ENCODE peak calls at places on chromosome 11, in five cellular contexts. One of them, this sample, is unnamed.

GRCh38 chr11:116825854-116826750 is 3.0 kb upstream of the APOA4 start:
- DNase-seq in GM12878: no peak
- DNase-seq in MM.1S: no peak
- DNase-seq in PC-9: no peak
- DNase-seq in IMR-90: no peak
- DNase-seq in this sample: no peak

GRCh38 chr11:124586247-124586860 is 16.6 kb downstream of the OR8A1 start:
- DNase-seq in GM12878: no peak
- DNase-seq in MM.1S: peak; percentile 53
- DNase-seq in PC-9: no peak
- DNase-seq in IMR-90: peak; percentile 66
- DNase-seq in this sample: peak; percentile 64

GRCh38 chr11:130815074-130815802 is 101.0 kb downstream of the SNX19 start:
- DNase-seq in GM12878: no peak
- DNase-seq in MM.1S: no peak
- DNase-seq in PC-9: no peak
- DNase-seq in IMR-90: no peak
- DNase-seq in this sample: no peak

GRCh38 chr11:15615412-15616096 is 500.8 kb downstream of the INSC start:
- DNase-seq in GM12878: no peak
- DNase-seq in MM.1S: no peak
- DNase-seq in PC-9: no peak
- DNase-seq in IMR-90: no peak
- DNase-seq in this sample: no peak

GRCh38 chr11:70335511-70335910 is 62.8 kb upstream of the CTTN start:
- DNase-seq in GM12878: no peak
- DNase-seq in MM.1S: no peak
- DNase-seq in PC-9: no peak
- DNase-seq in IMR-90: no peak
- DNase-seq in this sample: no peak

GRCh38 chr11:122486793-122487495 is 168.6 kb upstream of the UBASH3B start:
- DNase-seq in GM12878: no peak
- DNase-seq in MM.1S: no peak
- DNase-seq in PC-9: no peak
- DNase-seq in IMR-90: peak; percentile 5
- DNase-seq in this sample: peak; percentile 38

GRCh38 chr11:132973686-132974085 is 558.6 kb downstream of the OPCML start:
- DNase-seq in GM12878: no peak
- DNase-seq in MM.1S: no peak
- DNase-seq in PC-9: no peak
- DNase-seq in IMR-90: no peak
- DNase-seq in this sample: no peak

GRCh38 chr11:37142591-37142990 is 544.6 kb upstream of the RAG2 start:
- DNase-seq in GM12878: no peak
- DNase-seq in MM.1S: no peak
- DNase-seq in PC-9: no peak
- DNase-seq in IMR-90: no peak
- DNase-seq in this sample: no peak

GRCh38 chr11:1568451-1568911 is 3.6 kb downstream of the DUSP8 start:
- DNase-seq in GM12878: no peak
- DNase-seq in MM.1S: no peak
- DNase-seq in PC-9: no peak
- DNase-seq in IMR-90: no peak
- DNase-seq in this sample: peak; percentile 77

DNA sequence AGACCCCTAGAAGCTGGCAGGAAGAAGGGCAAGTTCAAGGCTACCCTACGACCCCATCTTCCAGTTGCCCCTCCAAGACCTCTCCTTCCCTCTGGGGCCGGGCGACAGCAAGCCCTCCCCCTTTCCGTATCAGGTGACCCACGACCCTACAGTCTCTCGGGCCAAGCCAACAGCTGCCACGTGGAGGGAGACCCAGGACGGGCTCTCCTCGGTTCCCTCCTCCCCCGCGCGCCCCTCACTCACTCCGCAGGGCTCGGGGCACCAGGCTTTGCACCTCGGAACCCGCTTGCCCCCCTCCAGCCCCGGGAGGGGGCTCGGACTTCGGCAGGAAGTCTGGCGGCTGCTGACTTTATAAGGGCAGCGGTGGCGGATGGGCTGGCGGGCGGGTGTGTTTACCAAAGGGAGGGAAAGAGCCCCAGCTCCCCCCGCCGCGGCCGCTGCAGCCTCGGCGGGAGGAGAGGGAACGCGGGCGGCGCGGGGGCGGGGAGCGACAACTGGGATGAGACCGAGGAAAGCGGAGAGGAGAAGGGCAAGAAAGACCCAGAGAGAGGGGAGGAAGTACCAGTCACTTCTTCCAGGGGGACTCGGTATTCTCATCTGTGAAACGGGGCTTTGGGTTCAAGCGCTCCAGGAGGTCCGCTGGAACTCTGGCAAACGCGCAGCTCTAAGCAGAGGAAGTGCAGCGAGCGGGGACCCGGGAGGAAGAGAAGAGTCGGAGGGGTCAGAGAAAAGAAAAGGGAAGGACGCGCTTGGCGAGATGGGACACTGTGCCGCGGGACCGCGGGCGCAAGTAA is 767 bp downstream of the SLC43A1 start:
- DNase-seq in GM12878: no peak
- DNase-seq in MM.1S: no peak
- DNase-seq in PC-9: no peak
- DNase-seq in IMR-90: peak; percentile 24
- DNase-seq in this sample: peak; percentile 77
- H3K4me2 ChIP-seq in GM12878: peak overlapping the region; percentile 78
- H3K4me2 ChIP-seq in MM.1S: peak overlapping the region; percentile 95
- H3K4me2 ChIP-seq in PC-9: peak overlapping the region; percentile 81
- H3K4me2 ChIP-seq in IMR-90: peak overlapping the region; percentile 91
- H3K4me2 ChIP-seq in this sample: peak overlapping the region; percentile 91

GRCh38 chr11:12133539-12134238 is 23.3 kb downstream of the MICAL2 start:
- DNase-seq in GM12878: peak; percentile 15
- DNase-seq in MM.1S: peak; percentile 85
- DNase-seq in PC-9: no peak
- DNase-seq in IMR-90: no peak
- DNase-seq in this sample: no peak

GRCh38 chr11:12130180-12130980 is 20.0 kb downstream of the MICAL2 start:
- DNase-seq in GM12878: no peak
- DNase-seq in MM.1S: no peak
- DNase-seq in PC-9: no peak
- DNase-seq in IMR-90: no peak
- DNase-seq in this sample: no peak

GRCh38 chr11:12132790-12133145 is 22.4 kb downstream of the MICAL2 start:
- DNase-seq in GM12878: no peak
- DNase-seq in MM.1S: no peak
- DNase-seq in PC-9: no peak
- DNase-seq in IMR-90: no peak
- DNase-seq in this sample: no peak

GRCh38 chr11:12134239-12134590 is 23.8 kb downstream of the MICAL2 start:
- DNase-seq in GM12878: no peak
- DNase-seq in MM.1S: no peak
- DNase-seq in PC-9: no peak
- DNase-seq in IMR-90: no peak
- DNase-seq in this sample: no peak

DNA sequence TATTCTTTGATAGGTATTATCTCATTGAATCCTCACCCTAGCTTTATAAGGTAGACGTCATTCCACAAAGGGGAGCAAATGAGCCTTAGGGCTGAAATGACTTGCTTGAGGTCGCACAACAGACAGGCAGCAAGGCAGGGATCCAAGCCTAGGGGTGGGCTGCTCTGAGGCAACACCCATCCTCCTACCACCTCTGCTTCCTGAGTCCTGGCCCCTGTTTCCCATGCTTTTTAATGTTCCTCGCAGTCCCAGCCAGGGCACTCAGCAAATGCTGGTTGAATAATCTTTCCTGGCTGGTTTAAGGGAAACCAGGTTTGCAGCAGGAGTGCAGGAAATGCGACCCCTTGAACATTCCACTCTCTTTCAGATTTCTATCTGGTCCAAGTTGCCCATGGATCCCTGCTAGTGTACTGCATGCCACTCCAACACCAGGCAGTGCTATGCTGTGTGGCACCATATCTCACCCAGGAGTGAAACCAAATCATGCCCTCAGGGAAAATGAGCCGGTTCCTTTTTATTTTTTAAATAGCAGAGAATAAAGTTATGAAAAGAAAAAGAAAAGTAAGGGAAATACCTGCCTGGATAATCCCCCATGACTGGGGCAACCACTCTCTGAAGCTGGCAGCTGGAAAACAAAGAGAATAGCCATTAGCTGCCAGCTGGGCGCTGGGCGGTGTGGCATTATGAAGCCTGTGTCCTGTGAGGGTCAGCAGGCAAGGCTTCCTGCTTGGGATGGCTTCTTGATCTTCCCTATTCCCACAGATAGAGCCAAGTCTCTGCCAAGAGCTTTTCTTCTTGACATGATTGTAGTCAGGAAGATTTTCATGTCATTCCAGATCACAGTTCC is 21.8 kb downstream of the MICAL2 start:
- DNase-seq in GM12878: no peak
- DNase-seq in MM.1S: no peak
- DNase-seq in PC-9: no peak
- DNase-seq in IMR-90: no peak
- DNase-seq in this sample: no peak
- H3K27ac ChIP-seq in GM12878: no peak overlapping the region
- H3K27ac ChIP-seq in MM.1S: no peak overlapping the region
- H3K27ac ChIP-seq in PC-9: no peak overlapping the region
- H3K27ac ChIP-seq in IMR-90: no peak overlapping the region
- H3K27ac ChIP-seq in this sample: no peak overlapping the region

DNA sequence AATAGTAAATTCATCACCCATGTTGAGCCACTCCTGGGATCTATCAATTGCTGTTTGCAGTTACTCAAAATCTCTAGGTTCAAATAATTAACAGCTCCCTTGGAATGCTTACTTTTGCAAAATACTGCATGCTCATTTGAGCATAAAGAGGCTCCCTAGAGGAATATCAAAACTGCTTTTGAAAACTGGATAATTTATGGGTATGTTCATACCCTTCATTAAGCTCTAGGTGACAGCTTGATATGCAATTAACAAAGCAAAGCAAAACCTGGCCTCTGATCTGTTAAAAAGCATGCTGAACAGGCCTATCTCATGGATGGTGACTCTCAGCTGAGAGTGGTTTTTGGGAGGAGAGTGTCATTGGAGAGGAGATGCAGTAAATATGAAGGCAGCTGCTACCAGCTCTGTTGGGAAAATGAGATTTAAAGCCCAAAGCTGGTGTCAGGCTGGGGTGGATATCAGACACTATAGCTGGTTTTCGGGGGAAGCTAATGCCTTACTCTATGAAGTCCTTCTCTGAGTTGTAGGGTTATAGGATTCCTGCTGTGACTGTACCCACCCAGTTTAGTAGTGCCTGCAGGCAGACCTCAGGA is 110.9 kb downstream of the RASSF10 start:
- DNase-seq in GM12878: no peak
- DNase-seq in MM.1S: no peak
- DNase-seq in PC-9: no peak
- DNase-seq in IMR-90: no peak
- DNase-seq in this sample: no peak
- H2AFZ ChIP-seq in GM12878: no peak overlapping the region
- H2AFZ ChIP-seq in MM.1S: no peak overlapping the region
- H2AFZ ChIP-seq in PC-9: no peak overlapping the region
- H2AFZ ChIP-seq in IMR-90: no peak overlapping the region
- H2AFZ ChIP-seq in this sample: no peak overlapping the region

GRCh38 chr11:13465909-13466371 is 2.9 kb upstream of the BTBD10 start:
- DNase-seq in GM12878: no peak
- DNase-seq in MM.1S: peak; percentile 34
- DNase-seq in PC-9: peak; percentile 41
- DNase-seq in IMR-90: peak; percentile 55
- DNase-seq in this sample: peak; percentile 61
- H3K4me2 ChIP-seq in GM12878: no peak overlapping the region
- H3K4me2 ChIP-seq in MM.1S: peak overlapping the region; percentile 30
- H3K4me2 ChIP-seq in PC-9: no peak overlapping the region
- H3K4me2 ChIP-seq in IMR-90: peak overlapping the region; percentile 53
- H3K4me2 ChIP-seq in this sample: no peak overlapping the region

GRCh38 chr11:126319374-126319740 is 15.5 kb downstream of the DCPS start:
- DNase-seq in GM12878: no peak
- DNase-seq in MM.1S: no peak
- DNase-seq in PC-9: no peak
- DNase-seq in IMR-90: no peak
- DNase-seq in this sample: no peak
- H3K27ac ChIP-seq in GM12878: peak overlapping the region; percentile 71
- H3K27ac ChIP-seq in MM.1S: peak overlapping the region; percentile 45
- H3K27ac ChIP-seq in PC-9: no peak overlapping the region
- H3K27ac ChIP-seq in IMR-90: peak overlapping the region; percentile 92
- H3K27ac ChIP-seq in this sample: no peak overlapping the region

GRCh38 chr11:111977141-111978027 is 40.2 kb downstream of the DIXDC1 start:
- DNase-seq in GM12878: no peak
- DNase-seq in MM.1S: no peak
- DNase-seq in PC-9: no peak
- DNase-seq in IMR-90: no peak
- DNase-seq in this sample: no peak

GRCh38 chr11:111976614-111977140 is 39.5 kb downstream of the DIXDC1 start:
- DNase-seq in GM12878: no peak
- DNase-seq in MM.1S: no peak
- DNase-seq in PC-9: no peak
- DNase-seq in IMR-90: no peak
- DNase-seq in this sample: no peak

GRCh38 chr11:111976119-111976518 is 39.0 kb downstream of the DIXDC1 start:
- DNase-seq in GM12878: no peak
- DNase-seq in MM.1S: no peak
- DNase-seq in PC-9: no peak
- DNase-seq in IMR-90: no peak
- DNase-seq in this sample: no peak

GRCh38 chr11:111975076-111975806 is 38.1 kb downstream of the DIXDC1 start:
- DNase-seq in GM12878: no peak
- DNase-seq in MM.1S: no peak
- DNase-seq in PC-9: no peak
- DNase-seq in IMR-90: no peak
- DNase-seq in this sample: no peak

GRCh38 chr11:111974451-111974850 is 37.3 kb downstream of the DIXDC1 start:
- DNase-seq in GM12878: no peak
- DNase-seq in MM.1S: no peak
- DNase-seq in PC-9: no peak
- DNase-seq in IMR-90: no peak
- DNase-seq in this sample: no peak
- H2AFZ ChIP-seq in GM12878: no peak overlapping the region
- H2AFZ ChIP-seq in MM.1S: no peak overlapping the region
- H2AFZ ChIP-seq in PC-9: no peak overlapping the region
- H2AFZ ChIP-seq in IMR-90: no peak overlapping the region
- H2AFZ ChIP-seq in this sample: no peak overlapping the region

GRCh38 chr11:3710485-3711259 is 39.5 kb upstream of the CHRNA10 start:
- DNase-seq in GM12878: no peak
- DNase-seq in MM.1S: no peak
- DNase-seq in PC-9: no peak
- DNase-seq in IMR-90: peak; percentile 24
- DNase-seq in this sample: no peak
- H3K4me2 ChIP-seq in GM12878: no peak overlapping the region
- H3K4me2 ChIP-seq in MM.1S: no peak overlapping the region
- H3K4me2 ChIP-seq in PC-9: no peak overlapping the region
- H3K4me2 ChIP-seq in IMR-90: no peak overlapping the region
- H3K4me2 ChIP-seq in this sample: no peak overlapping the region

GRCh38 chr11:114291381-114291780 is 4.8 kb upstream of the NNMT start:
- DNase-seq in GM12878: no peak
- DNase-seq in MM.1S: peak; percentile 18
- DNase-seq in PC-9: no peak
- DNase-seq in IMR-90: peak; percentile 66
- DNase-seq in this sample: no peak
- H3K27ac ChIP-seq in GM12878: no peak overlapping the region
- H3K27ac ChIP-seq in MM.1S: no peak overlapping the region
- H3K27ac ChIP-seq in PC-9: no peak overlapping the region
- H3K27ac ChIP-seq in IMR-90: peak overlapping the region; percentile 83
- H3K27ac ChIP-seq in this sample: no peak overlapping the region

GRCh38 chr11:65182258-65183170 is 786 bp downstream of the CAPN1 start:
- DNase-seq in GM12878: no peak
- DNase-seq in MM.1S: no peak
- DNase-seq in PC-9: peak; percentile 68
- DNase-seq in IMR-90: no peak
- DNase-seq in this sample: peak; percentile 59
- H2AFZ ChIP-seq in GM12878: peak overlapping the region; percentile 67
- H2AFZ ChIP-seq in MM.1S: peak overlapping the region; percentile 65
- H2AFZ ChIP-seq in PC-9: peak overlapping the region; percentile 71
- H2AFZ ChIP-seq in IMR-90: peak overlapping the region; percentile 96
- H2AFZ ChIP-seq in this sample: no peak overlapping the region

This sample was measured in Karpas-422.